ENCODE peak calls at places on chromosomes 6 and 20, in ten cellular contexts. One of them, this sample, is unnamed.

GRCh38 chr6:144335914-144336313 is 50.8 kb downstream of the UTRN start:
- DNase-seq in T-cell: no peak
- DNase-seq in SK-MEL-5: peak
- DNase-seq in activated effector memory CD4-positive, alpha-beta T cell treated with anti-CD3 and anti-CD28 coated beads, Interleukin-2, amount 50 U/mL, for 16 hours: peak
- DNase-seq in posterior vena cava: no peak
- DNase-seq in stimulated activated CD4-positive, alpha-beta T cell treated with anti-CD3 and anti-CD28 coated beads, Interleukin-15, amount 100 ng/mL, for 1 hour: no peak
- DNase-seq in NCI-H82: no peak
- DNase-seq in lower lobe of right lung: no peak
- DNase-seq in HCEC 1CT: no peak
- DNase-seq in NCI-H2171 treated with DMSO at 0.1 percent for 48 hours: no peak
- DNase-seq in this sample: no peak

GRCh38 chr20:347640-348484 is 951 bp downstream of the NRSN2 start:
- DNase-seq in NCI-H2171 treated with DMSO at 0.1 percent for 48 hours: peak
- DNase-seq in activated effector memory CD4-positive, alpha-beta T cell treated with anti-CD3 and anti-CD28 coated beads, Interleukin-2, amount 50 U/mL, for 16 hours: peak
- DNase-seq in NCI-H82: peak
- DNase-seq in posterior vena cava: peak
- DNase-seq in T-cell: no peak
- DNase-seq in SK-MEL-5: peak
- DNase-seq in lower lobe of right lung: peak
- DNase-seq in stimulated activated CD4-positive, alpha-beta T cell treated with anti-CD3 and anti-CD28 coated beads, Interleukin-15, amount 100 ng/mL, for 1 hour: peak
- DNase-seq in HCEC 1CT: peak
- DNase-seq in this sample: peak

GRCh38 chr6:165986647-165987482 is 180.8 kb downstream of the TBXT start:
- DNase-seq in lower lobe of right lung: no peak
- DNase-seq in activated effector memory CD4-positive, alpha-beta T cell treated with anti-CD3 and anti-CD28 coated beads, Interleukin-2, amount 50 U/mL, for 16 hours: no peak
- DNase-seq in NCI-H82: no peak
- DNase-seq in SK-MEL-5: peak
- DNase-seq in HCEC 1CT: no peak
- DNase-seq in posterior vena cava: no peak
- DNase-seq in stimulated activated CD4-positive, alpha-beta T cell treated with anti-CD3 and anti-CD28 coated beads, Interleukin-15, amount 100 ng/mL, for 1 hour: no peak
- DNase-seq in NCI-H2171 treated with DMSO at 0.1 percent for 48 hours: no peak
- DNase-seq in T-cell: no peak
- DNase-seq in this sample: no peak

GRCh38 chr6:52538921-52539354 is 37.9 kb downstream of the TRAM2 start:
- DNase-seq in NCI-H82: no peak
- DNase-seq in activated effector memory CD4-positive, alpha-beta T cell treated with anti-CD3 and anti-CD28 coated beads, Interleukin-2, amount 50 U/mL, for 16 hours: no peak
- DNase-seq in NCI-H2171 treated with DMSO at 0.1 percent for 48 hours: no peak
- DNase-seq in HCEC 1CT: peak
- DNase-seq in stimulated activated CD4-positive, alpha-beta T cell treated with anti-CD3 and anti-CD28 coated beads, Interleukin-15, amount 100 ng/mL, for 1 hour: no peak
- DNase-seq in SK-MEL-5: no peak
- DNase-seq in lower lobe of right lung: no peak
- DNase-seq in T-cell: no peak
- DNase-seq in posterior vena cava: no peak
- DNase-seq in this sample: no peak

GRCh38 chr6:100257661-100258395 is 206.9 kb downstream of the SIM1 start:
- DNase-seq in stimulated activated CD4-positive, alpha-beta T cell treated with anti-CD3 and anti-CD28 coated beads, Interleukin-15, amount 100 ng/mL, for 1 hour: no peak
- DNase-seq in NCI-H2171 treated with DMSO at 0.1 percent for 48 hours: peak
- DNase-seq in activated effector memory CD4-positive, alpha-beta T cell treated with anti-CD3 and anti-CD28 coated beads, Interleukin-2, amount 50 U/mL, for 16 hours: no peak
- DNase-seq in posterior vena cava: no peak
- DNase-seq in SK-MEL-5: peak
- DNase-seq in NCI-H82: peak
- DNase-seq in lower lobe of right lung: no peak
- DNase-seq in T-cell: no peak
- DNase-seq in HCEC 1CT: peak
- DNase-seq in this sample: no peak

GRCh38 chr20:469746-470490 is 7.6 kb upstream of the TBC1D20 start:
- DNase-seq in T-cell: no peak
- DNase-seq in stimulated activated CD4-positive, alpha-beta T cell treated with anti-CD3 and anti-CD28 coated beads, Interleukin-15, amount 100 ng/mL, for 1 hour: no peak
- DNase-seq in NCI-H2171 treated with DMSO at 0.1 percent for 48 hours: no peak
- DNase-seq in activated effector memory CD4-positive, alpha-beta T cell treated with anti-CD3 and anti-CD28 coated beads, Interleukin-2, amount 50 U/mL, for 16 hours: no peak
- DNase-seq in posterior vena cava: no peak
- DNase-seq in HCEC 1CT: no peak
- DNase-seq in lower lobe of right lung: no peak
- DNase-seq in NCI-H82: no peak
- DNase-seq in SK-MEL-5: no peak
- DNase-seq in this sample: no peak

GRCh38 chr6:81981812-81982211 is 229.3 kb upstream of the TENT5A start:
- DNase-seq in HCEC 1CT: peak
- DNase-seq in NCI-H82: no peak
- DNase-seq in activated effector memory CD4-positive, alpha-beta T cell treated with anti-CD3 and anti-CD28 coated beads, Interleukin-2, amount 50 U/mL, for 16 hours: no peak
- DNase-seq in T-cell: no peak
- DNase-seq in SK-MEL-5: no peak
- DNase-seq in stimulated activated CD4-positive, alpha-beta T cell treated with anti-CD3 and anti-CD28 coated beads, Interleukin-15, amount 100 ng/mL, for 1 hour: no peak
- DNase-seq in NCI-H2171 treated with DMSO at 0.1 percent for 48 hours: no peak
- DNase-seq in posterior vena cava: no peak
- DNase-seq in lower lobe of right lung: no peak
- DNase-seq in this sample: no peak

GRCh38 chr6:124577734-124578281 is 384.4 kb upstream of the RNF217 start:
- DNase-seq in T-cell: no peak
- DNase-seq in NCI-H82: no peak
- DNase-seq in stimulated activated CD4-positive, alpha-beta T cell treated with anti-CD3 and anti-CD28 coated beads, Interleukin-15, amount 100 ng/mL, for 1 hour: no peak
- DNase-seq in activated effector memory CD4-positive, alpha-beta T cell treated with anti-CD3 and anti-CD28 coated beads, Interleukin-2, amount 50 U/mL, for 16 hours: no peak
- DNase-seq in SK-MEL-5: no peak
- DNase-seq in HCEC 1CT: no peak
- DNase-seq in NCI-H2171 treated with DMSO at 0.1 percent for 48 hours: no peak
- DNase-seq in lower lobe of right lung: no peak
- DNase-seq in posterior vena cava: no peak
- DNase-seq in this sample: no peak

GRCh38 chr6:113102761-113103160 is 754.4 kb upstream of the MARCKS start:
- DNase-seq in SK-MEL-5: no peak
- DNase-seq in lower lobe of right lung: no peak
- DNase-seq in HCEC 1CT: peak
- DNase-seq in T-cell: no peak
- DNase-seq in posterior vena cava: no peak
- DNase-seq in activated effector memory CD4-positive, alpha-beta T cell treated with anti-CD3 and anti-CD28 coated beads, Interleukin-2, amount 50 U/mL, for 16 hours: no peak
- DNase-seq in NCI-H82: no peak
- DNase-seq in NCI-H2171 treated with DMSO at 0.1 percent for 48 hours: no peak
- DNase-seq in stimulated activated CD4-positive, alpha-beta T cell treated with anti-CD3 and anti-CD28 coated beads, Interleukin-15, amount 100 ng/mL, for 1 hour: no peak
- DNase-seq in this sample: no peak

GRCh38 chr6:42251911-42252637 is 34.4 kb upstream of the MRPS10 start:
- DNase-seq in posterior vena cava: peak
- DNase-seq in activated effector memory CD4-positive, alpha-beta T cell treated with anti-CD3 and anti-CD28 coated beads, Interleukin-2, amount 50 U/mL, for 16 hours: peak
- DNase-seq in SK-MEL-5: no peak
- DNase-seq in NCI-H82: peak
- DNase-seq in NCI-H2171 treated with DMSO at 0.1 percent for 48 hours: peak
- DNase-seq in lower lobe of right lung: no peak
- DNase-seq in stimulated activated CD4-positive, alpha-beta T cell treated with anti-CD3 and anti-CD28 coated beads, Interleukin-15, amount 100 ng/mL, for 1 hour: no peak
- DNase-seq in HCEC 1CT: no peak
- DNase-seq in T-cell: no peak
- DNase-seq in this sample: peak

GRCh38 chr6:105881608-105882007 is 204.5 kb upstream of the PRDM1 start:
- DNase-seq in activated effector memory CD4-positive, alpha-beta T cell treated with anti-CD3 and anti-CD28 coated beads, Interleukin-2, amount 50 U/mL, for 16 hours: no peak
- DNase-seq in NCI-H2171 treated with DMSO at 0.1 percent for 48 hours: no peak
- DNase-seq in stimulated activated CD4-positive, alpha-beta T cell treated with anti-CD3 and anti-CD28 coated beads, Interleukin-15, amount 100 ng/mL, for 1 hour: no peak
- DNase-seq in posterior vena cava: no peak
- DNase-seq in SK-MEL-5: no peak
- DNase-seq in lower lobe of right lung: no peak
- DNase-seq in T-cell: no peak
- DNase-seq in HCEC 1CT: no peak
- DNase-seq in NCI-H82: no peak
- DNase-seq in this sample: no peak

GRCh38 chr6:43636312-43636667 is 650 bp downstream of the MAD2L1BP start:
- DNase-seq in HCEC 1CT: no peak
- DNase-seq in lower lobe of right lung: no peak
- DNase-seq in posterior vena cava: no peak
- DNase-seq in NCI-H82: peak
- DNase-seq in T-cell: no peak
- DNase-seq in SK-MEL-5: no peak
- DNase-seq in stimulated activated CD4-positive, alpha-beta T cell treated with anti-CD3 and anti-CD28 coated beads, Interleukin-15, amount 100 ng/mL, for 1 hour: no peak
- DNase-seq in NCI-H2171 treated with DMSO at 0.1 percent for 48 hours: no peak
- DNase-seq in activated effector memory CD4-positive, alpha-beta T cell treated with anti-CD3 and anti-CD28 coated beads, Interleukin-2, amount 50 U/mL, for 16 hours: peak
- DNase-seq in this sample: no peak

GRCh38 chr20:46857061-46857831 is 37.4 kb upstream of the EYA2 start:
- DNase-seq in lower lobe of right lung: no peak
- DNase-seq in posterior vena cava: no peak
- DNase-seq in HCEC 1CT: no peak
- DNase-seq in NCI-H2171 treated with DMSO at 0.1 percent for 48 hours: no peak
- DNase-seq in activated effector memory CD4-positive, alpha-beta T cell treated with anti-CD3 and anti-CD28 coated beads, Interleukin-2, amount 50 U/mL, for 16 hours: no peak
- DNase-seq in T-cell: no peak
- DNase-seq in stimulated activated CD4-positive, alpha-beta T cell treated with anti-CD3 and anti-CD28 coated beads, Interleukin-15, amount 100 ng/mL, for 1 hour: no peak
- DNase-seq in NCI-H82: peak
- DNase-seq in SK-MEL-5: no peak
- DNase-seq in this sample: no peak

GRCh38 chr20:54291339-54292060 is 83.6 kb downstream of the PFDN4 start:
- DNase-seq in stimulated activated CD4-positive, alpha-beta T cell treated with anti-CD3 and anti-CD28 coated beads, Interleukin-15, amount 100 ng/mL, for 1 hour: no peak
- DNase-seq in T-cell: no peak
- DNase-seq in NCI-H82: peak
- DNase-seq in activated effector memory CD4-positive, alpha-beta T cell treated with anti-CD3 and anti-CD28 coated beads, Interleukin-2, amount 50 U/mL, for 16 hours: no peak
- DNase-seq in lower lobe of right lung: no peak
- DNase-seq in posterior vena cava: no peak
- DNase-seq in HCEC 1CT: no peak
- DNase-seq in NCI-H2171 treated with DMSO at 0.1 percent for 48 hours: peak
- DNase-seq in SK-MEL-5: no peak
- DNase-seq in this sample: no peak

GRCh38 chr6:135251964-135252429 is 70.9 kb downstream of the MYB start:
- DNase-seq in posterior vena cava: no peak
- DNase-seq in NCI-H2171 treated with DMSO at 0.1 percent for 48 hours: no peak
- DNase-seq in NCI-H82: no peak
- DNase-seq in lower lobe of right lung: no peak
- DNase-seq in SK-MEL-5: no peak
- DNase-seq in T-cell: no peak
- DNase-seq in HCEC 1CT: no peak
- DNase-seq in activated effector memory CD4-positive, alpha-beta T cell treated with anti-CD3 and anti-CD28 coated beads, Interleukin-2, amount 50 U/mL, for 16 hours: no peak
- DNase-seq in stimulated activated CD4-positive, alpha-beta T cell treated with anti-CD3 and anti-CD28 coated beads, Interleukin-15, amount 100 ng/mL, for 1 hour: no peak
- DNase-seq in this sample: no peak

GRCh38 chr6:7526755-7527154 is 14.7 kb upstream of the DSP start:
- DNase-seq in activated effector memory CD4-positive, alpha-beta T cell treated with anti-CD3 and anti-CD28 coated beads, Interleukin-2, amount 50 U/mL, for 16 hours: no peak
- DNase-seq in lower lobe of right lung: no peak
- DNase-seq in posterior vena cava: no peak
- DNase-seq in NCI-H2171 treated with DMSO at 0.1 percent for 48 hours: no peak
- DNase-seq in stimulated activated CD4-positive, alpha-beta T cell treated with anti-CD3 and anti-CD28 coated beads, Interleukin-15, amount 100 ng/mL, for 1 hour: no peak
- DNase-seq in T-cell: no peak
- DNase-seq in SK-MEL-5: no peak
- DNase-seq in HCEC 1CT: no peak
- DNase-seq in NCI-H82: no peak
- DNase-seq in this sample: no peak

GRCh38 chr6:42342011-42342553 is 109.6 kb downstream of the TRERF1 start:
- DNase-seq in T-cell: no peak
- DNase-seq in SK-MEL-5: no peak
- DNase-seq in activated effector memory CD4-positive, alpha-beta T cell treated with anti-CD3 and anti-CD28 coated beads, Interleukin-2, amount 50 U/mL, for 16 hours: no peak
- DNase-seq in NCI-H2171 treated with DMSO at 0.1 percent for 48 hours: no peak
- DNase-seq in posterior vena cava: no peak
- DNase-seq in NCI-H82: no peak
- DNase-seq in stimulated activated CD4-positive, alpha-beta T cell treated with anti-CD3 and anti-CD28 coated beads, Interleukin-15, amount 100 ng/mL, for 1 hour: no peak
- DNase-seq in HCEC 1CT: no peak
- DNase-seq in lower lobe of right lung: no peak
- DNase-seq in this sample: no peak

GRCh38 chr6:122683996-122684651 is 73.9 kb downstream of the PKIB start:
- DNase-seq in SK-MEL-5: no peak
- DNase-seq in lower lobe of right lung: no peak
- DNase-seq in NCI-H82: no peak
- DNase-seq in NCI-H2171 treated with DMSO at 0.1 percent for 48 hours: no peak
- DNase-seq in posterior vena cava: no peak
- DNase-seq in activated effector memory CD4-positive, alpha-beta T cell treated with anti-CD3 and anti-CD28 coated beads, Interleukin-2, amount 50 U/mL, for 16 hours: no peak
- DNase-seq in HCEC 1CT: no peak
- DNase-seq in stimulated activated CD4-positive, alpha-beta T cell treated with anti-CD3 and anti-CD28 coated beads, Interleukin-15, amount 100 ng/mL, for 1 hour: no peak
- DNase-seq in T-cell: no peak
- DNase-seq in this sample: no peak

GRCh38 chr6:11412011-11412424 is 125.5 kb upstream of the TMEM170B start:
- DNase-seq in SK-MEL-5: no peak
- DNase-seq in lower lobe of right lung: no peak
- DNase-seq in stimulated activated CD4-positive, alpha-beta T cell treated with anti-CD3 and anti-CD28 coated beads, Interleukin-15, amount 100 ng/mL, for 1 hour: no peak
- DNase-seq in NCI-H82: peak
- DNase-seq in posterior vena cava: no peak
- DNase-seq in HCEC 1CT: peak
- DNase-seq in activated effector memory CD4-positive, alpha-beta T cell treated with anti-CD3 and anti-CD28 coated beads, Interleukin-2, amount 50 U/mL, for 16 hours: no peak
- DNase-seq in NCI-H2171 treated with DMSO at 0.1 percent for 48 hours: peak
- DNase-seq in T-cell: no peak
- DNase-seq in this sample: no peak

GRCh38 chr20:706366-706885 is 30.8 kb upstream of the SCRT2 start:
- DNase-seq in HCEC 1CT: no peak
- DNase-seq in T-cell: no peak
- DNase-seq in SK-MEL-5: no peak
- DNase-seq in lower lobe of right lung: no peak
- DNase-seq in NCI-H82: no peak
- DNase-seq in posterior vena cava: no peak
- DNase-seq in NCI-H2171 treated with DMSO at 0.1 percent for 48 hours: no peak
- DNase-seq in activated effector memory CD4-positive, alpha-beta T cell treated with anti-CD3 and anti-CD28 coated beads, Interleukin-2, amount 50 U/mL, for 16 hours: peak
- DNase-seq in stimulated activated CD4-positive, alpha-beta T cell treated with anti-CD3 and anti-CD28 coated beads, Interleukin-15, amount 100 ng/mL, for 1 hour: no peak
- DNase-seq in this sample: no peak

GRCh38 chr20:20317195-20318113 is 50.5 kb upstream of the INSM1 start:
- DNase-seq in HCEC 1CT: no peak
- DNase-seq in lower lobe of right lung: no peak
- DNase-seq in NCI-H2171 treated with DMSO at 0.1 percent for 48 hours: peak
- DNase-seq in stimulated activated CD4-positive, alpha-beta T cell treated with anti-CD3 and anti-CD28 coated beads, Interleukin-15, amount 100 ng/mL, for 1 hour: no peak
- DNase-seq in T-cell: no peak
- DNase-seq in posterior vena cava: no peak
- DNase-seq in activated effector memory CD4-positive, alpha-beta T cell treated with anti-CD3 and anti-CD28 coated beads, Interleukin-2, amount 50 U/mL, for 16 hours: no peak
- DNase-seq in SK-MEL-5: no peak
- DNase-seq in NCI-H82: peak
- DNase-seq in this sample: no peak

GRCh38 chr6:2254747-2255146 is 9.3 kb upstream of the GMDS start:
- DNase-seq in stimulated activated CD4-positive, alpha-beta T cell treated with anti-CD3 and anti-CD28 coated beads, Interleukin-15, amount 100 ng/mL, for 1 hour: no peak
- DNase-seq in lower lobe of right lung: no peak
- DNase-seq in SK-MEL-5: no peak
- DNase-seq in T-cell: no peak
- DNase-seq in NCI-H82: no peak
- DNase-seq in HCEC 1CT: no peak
- DNase-seq in activated effector memory CD4-positive, alpha-beta T cell treated with anti-CD3 and anti-CD28 coated beads, Interleukin-2, amount 50 U/mL, for 16 hours: no peak
- DNase-seq in posterior vena cava: no peak
- DNase-seq in NCI-H2171 treated with DMSO at 0.1 percent for 48 hours: no peak
- DNase-seq in this sample: no peak

GRCh38 chr6:117477988-117478852 is 4.3 kb upstream of the DCBLD1 start:
- DNase-seq in SK-MEL-5: peak
- DNase-seq in HCEC 1CT: peak
- DNase-seq in stimulated activated CD4-positive, alpha-beta T cell treated with anti-CD3 and anti-CD28 coated beads, Interleukin-15, amount 100 ng/mL, for 1 hour: no peak
- DNase-seq in NCI-H2171 treated with DMSO at 0.1 percent for 48 hours: peak
- DNase-seq in T-cell: no peak
- DNase-seq in NCI-H82: peak
- DNase-seq in lower lobe of right lung: no peak
- DNase-seq in posterior vena cava: no peak
- DNase-seq in activated effector memory CD4-positive, alpha-beta T cell treated with anti-CD3 and anti-CD28 coated beads, Interleukin-2, amount 50 U/mL, for 16 hours: no peak
- DNase-seq in this sample: peak

GRCh38 chr6:13336553-13336952 is 8.2 kb upstream of the TBC1D7 start:
- DNase-seq in NCI-H82: peak
- DNase-seq in stimulated activated CD4-positive, alpha-beta T cell treated with anti-CD3 and anti-CD28 coated beads, Interleukin-15, amount 100 ng/mL, for 1 hour: peak
- DNase-seq in lower lobe of right lung: peak
- DNase-seq in SK-MEL-5: peak
- DNase-seq in activated effector memory CD4-positive, alpha-beta T cell treated with anti-CD3 and anti-CD28 coated beads, Interleukin-2, amount 50 U/mL, for 16 hours: peak
- DNase-seq in posterior vena cava: peak
- DNase-seq in NCI-H2171 treated with DMSO at 0.1 percent for 48 hours: peak
- DNase-seq in T-cell: peak
- DNase-seq in HCEC 1CT: peak
- DNase-seq in this sample: no peak

GRCh38 chr20:62400541-62400940 is 6.5 kb downstream of the CABLES2 start:
- DNase-seq in posterior vena cava: no peak
- DNase-seq in stimulated activated CD4-positive, alpha-beta T cell treated with anti-CD3 and anti-CD28 coated beads, Interleukin-15, amount 100 ng/mL, for 1 hour: no peak
- DNase-seq in HCEC 1CT: no peak
- DNase-seq in T-cell: no peak
- DNase-seq in activated effector memory CD4-positive, alpha-beta T cell treated with anti-CD3 and anti-CD28 coated beads, Interleukin-2, amount 50 U/mL, for 16 hours: no peak
- DNase-seq in NCI-H82: no peak
- DNase-seq in NCI-H2171 treated with DMSO at 0.1 percent for 48 hours: no peak
- DNase-seq in SK-MEL-5: no peak
- DNase-seq in lower lobe of right lung: no peak
- DNase-seq in this sample: no peak

GRCh38 chr20:58523916-58524315 is 8.7 kb upstream of the APCDD1L start:
- DNase-seq in HCEC 1CT: peak
- DNase-seq in NCI-H2171 treated with DMSO at 0.1 percent for 48 hours: no peak
- DNase-seq in posterior vena cava: no peak
- DNase-seq in activated effector memory CD4-positive, alpha-beta T cell treated with anti-CD3 and anti-CD28 coated beads, Interleukin-2, amount 50 U/mL, for 16 hours: no peak
- DNase-seq in lower lobe of right lung: no peak
- DNase-seq in NCI-H82: no peak
- DNase-seq in SK-MEL-5: no peak
- DNase-seq in T-cell: no peak
- DNase-seq in stimulated activated CD4-positive, alpha-beta T cell treated with anti-CD3 and anti-CD28 coated beads, Interleukin-15, amount 100 ng/mL, for 1 hour: no peak
- DNase-seq in this sample: no peak

GRCh38 chr20:48467622-48468021 is 360.2 kb downstream of the PREX1 start:
- DNase-seq in lower lobe of right lung: no peak
- DNase-seq in HCEC 1CT: no peak
- DNase-seq in stimulated activated CD4-positive, alpha-beta T cell treated with anti-CD3 and anti-CD28 coated beads, Interleukin-15, amount 100 ng/mL, for 1 hour: no peak
- DNase-seq in SK-MEL-5: peak
- DNase-seq in T-cell: no peak
- DNase-seq in activated effector memory CD4-positive, alpha-beta T cell treated with anti-CD3 and anti-CD28 coated beads, Interleukin-2, amount 50 U/mL, for 16 hours: no peak
- DNase-seq in NCI-H2171 treated with DMSO at 0.1 percent for 48 hours: no peak
- DNase-seq in NCI-H82: peak
- DNase-seq in posterior vena cava: peak
- DNase-seq in this sample: no peak

GRCh38 chr6:13924949-13925881 is at the start of gene RNF182:
- DNase-seq in stimulated activated CD4-positive, alpha-beta T cell treated with anti-CD3 and anti-CD28 coated beads, Interleukin-15, amount 100 ng/mL, for 1 hour: no peak
- DNase-seq in lower lobe of right lung: no peak
- DNase-seq in T-cell: no peak
- DNase-seq in activated effector memory CD4-positive, alpha-beta T cell treated with anti-CD3 and anti-CD28 coated beads, Interleukin-2, amount 50 U/mL, for 16 hours: peak
- DNase-seq in NCI-H2171 treated with DMSO at 0.1 percent for 48 hours: peak
- DNase-seq in NCI-H82: peak
- DNase-seq in HCEC 1CT: no peak
- DNase-seq in SK-MEL-5: no peak
- DNase-seq in posterior vena cava: no peak
- DNase-seq in this sample: no peak

This sample was measured in right lobe of liver.